ENCODE peak calls at places on chromosomes 2 and 18, in five cellular contexts. R is GDM1, I is WTC11, T is HuH-7.5, P is RPMI7951. J is an unnamed sample.

GRCh38 chr2:7517122-7517487 is 599.9 kb downstream of the RNF144A start:
- DNase-seq in P (peak; percentile 23), R (no peak), T (no peak), I (no peak), J (no peak)

GRCh38 chr2:218860950-218861381 is 1.4 kb downstream of the WNT6 start:
- DNase-seq in R (no peak), P (peak; percentile 97), T (peak; percentile 61), I (peak; percentile 87), J (peak; percentile 93)

GRCh38 chr2:20349457-20350034 is 1.1 kb downstream of the PUM2 start:
- DNase-seq in I (no peak), P (no peak), T (no peak), R (no peak), J (no peak)

GRCh38 chr2:189191766-189192165 is 12.2 kb upstream of the COL5A2 start:
- DNase-seq in P (no peak), I (no peak), R (no peak), T (no peak), J (no peak)

GRCh38 chr18:45757005-45757404 is 33.0 kb downstream of the SLC14A1 start:
- DNase-seq in T (no peak), P (no peak), R (no peak), I (no peak), J (no peak)

GRCh38 chr2:102678442-102678841 is 59.1 kb downstream of the SLC9A2 start:
- DNase-seq in P (no peak), R (no peak), T (no peak), I (no peak), J (no peak)

GRCh38 chr2:216348909-216349308 is 23.4 kb downstream of the MARCHF4 start:
- DNase-seq in T (no peak), P (peak; percentile 84), R (no peak), I (no peak), J (no peak)

GRCh38 chr2:61262699-61263098 is 100.7 kb downstream of the C2orf74 start:
- DNase-seq in P (no peak), T (no peak), I (no peak), R (no peak), J (no peak)

GRCh38 chr2:181955010-181955409 is 30.6 kb upstream of the PPP1R1C start:
- DNase-seq in R (no peak), T (no peak), I (no peak), P (peak; percentile 76), J (no peak)

GRCh38 chr2:36967236-36967876 is 1.0 kb upstream of the STRN start:
- DNase-seq in I (no peak), R (no peak), P (peak; percentile 5), T (peak; percentile 23), J (peak; percentile 57)

GRCh38 chr2:239518286-239519080 is 117.7 kb upstream of the HDAC4 start:
- DNase-seq in I (no peak), R (no peak), P (no peak), T (no peak), J (no peak)

GRCh38 chr2:237154050-237154638 is 68.5 kb downstream of the COPS8 start:
- DNase-seq in I (peak; percentile 64), R (peak; percentile 36), P (peak; percentile 68), T (peak; percentile 34), J (peak; percentile 45)

J was measured in Caco-2.